ENCODE peak calls at places on chromosomes 6 and 20, in eight cellular contexts. S is HepG2, Z is astrocyte, X is mesendoderm, A is trophoblast cell, V is OCI-LY7, K is HCT116, G is endothelial cell of umbilical vein. Y is an unnamed sample.

GRCh38 chr20:50625986-50626677 is 65.2 kb downstream of the RIPOR3 start:
- DNase-seq in V (peak; percentile 61), S (peak; percentile 75), X (peak; percentile 93), A (peak; percentile 64), Z (no peak), K (peak; percentile 36), G (no peak), Y (peak; percentile 56)

GRCh38 chr6:21244897-21245470 is 348.6 kb upstream of the SOX4 start:
- DNase-seq in A (no peak), K (no peak), V (no peak), S (no peak), X (no peak), Z (no peak), G (no peak), Y (no peak)

GRCh38 chr6:2426561-2427340 is 181.3 kb upstream of the GMDS start:
- DNase-seq in A (no peak), S (no peak), Z (peak; percentile 74), V (no peak), G (no peak), X (no peak), K (no peak), Y (peak; percentile 64)

GRCh38 chr6:105300090-105300489 is 102.8 kb downstream of the PREP start:
- DNase-seq in X (no peak), G (no peak), S (no peak), A (no peak), Z (peak; percentile 31), K (no peak), V (no peak), Y (no peak)

GRCh38 chr20:2658414-2659354 is 5.3 kb downstream of the IDH3B start:
- DNase-seq in V (no peak), A (no peak), S (peak; percentile 40), K (no peak), G (no peak), Z (no peak), X (peak; percentile 58), Y (no peak)

GRCh38 chr20:59955131-59955796 is 3.0 kb upstream of the CDH26 start:
- DNase-seq in X (peak; percentile 70), A (peak; percentile 67), Z (no peak), K (peak; percentile 12), V (peak; percentile 48), G (peak; percentile 9), S (peak; percentile 53), Y (peak; percentile 42)

GRCh38 chr20:59566631-59567524 is 37.5 kb upstream of the PHACTR3 start:
- DNase-seq in G (no peak), V (no peak), X (no peak), S (no peak), K (no peak), A (no peak), Z (no peak), Y (no peak)

GRCh38 chr6:19837511-19838441 is 606 bp downstream of the ID4 start:
- DNase-seq in S (peak; percentile 21), A (peak; percentile 63), K (no peak), V (peak; percentile 67), X (peak; percentile 66), G (peak; percentile 6), Z (peak; percentile 37), Y (peak; percentile 78)

GRCh38 chr20:2305946-2306345 is 10.1 kb downstream of the TGM3 start:
- DNase-seq in G (no peak), A (no peak), Z (no peak), X (no peak), S (peak; percentile 44), V (no peak), K (no peak), Y (no peak)

GRCh38 chr6:30060634-30060981 is 457 bp upstream of the POLR1H start:
- DNase-seq in G (no peak), Z (peak; percentile 38), K (no peak), V (peak; percentile 24), A (no peak), X (peak; percentile 43), S (no peak), Y (peak; percentile 84)

GRCh38 chr20:52649727-52650126 is 322.4 kb upstream of the TSHZ2 start:
- DNase-seq in A (no peak), V (no peak), G (no peak), X (no peak), Z (no peak), K (no peak), S (no peak), Y (no peak)

GRCh38 chr20:19998990-19999705 is 18.0 kb upstream of the NAA20 start:
- DNase-seq in S (no peak), X (no peak), A (no peak), Z (no peak), V (no peak), K (no peak), G (no peak), Y (no peak)

GRCh38 chr6:41551086-41551702 is 5.0 kb downstream of the FOXP4 start:
- DNase-seq in G (no peak), Z (no peak), V (no peak), A (no peak), S (no peak), K (no peak), X (peak; percentile 60), Y (no peak)

GRCh38 chr20:25286917-25287316 is 39.0 kb downstream of the PYGB start:
- DNase-seq in S (no peak), Z (no peak), A (no peak), X (no peak), K (no peak), G (no peak), V (no peak), Y (no peak)

GRCh38 chr20:57600324-57601210 is 19.7 kb downstream of the ZBP1 start:
- DNase-seq in Z (no peak), V (no peak), A (no peak), K (no peak), S (no peak), X (no peak), G (no peak), Y (peak; percentile 44)

DNA sequence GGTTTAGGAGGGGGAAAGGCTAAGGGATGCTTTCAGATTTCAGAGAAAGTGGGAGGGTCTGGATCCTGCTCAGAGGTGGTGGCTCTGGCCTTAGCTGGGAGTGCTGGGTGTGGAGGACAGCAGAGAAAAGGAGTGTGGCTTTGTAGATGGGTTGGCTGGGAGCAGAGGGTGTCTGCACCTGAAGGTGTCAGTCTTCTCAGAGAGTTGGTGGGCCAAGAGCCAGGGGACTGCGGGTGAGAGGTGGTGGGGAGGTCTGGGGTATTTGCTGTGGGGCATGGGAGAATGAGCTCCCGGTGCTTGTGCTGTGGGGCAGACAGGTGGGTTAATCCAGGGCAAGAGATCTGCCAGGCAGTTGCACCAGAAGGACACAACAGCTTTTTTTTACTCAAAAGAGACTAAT is 67.4 kb downstream of the TOX2 start:
- DNase-seq in A (no peak), V (no peak), Z (no peak), X (no peak), S (no peak), K (no peak), G (no peak), Y (no peak)
- H3K79me2 ChIP-seq in A (no peaks in the 10 kb centered on the region), V (no peaks in the 10 kb centered on the region), Z (no peaks in the 10 kb centered on the region), X (no peaks in the 10 kb centered on the region), S (no peaks in the 10 kb centered on the region), K (no peaks in the 10 kb centered on the region), G (no peaks in the 10 kb centered on the region), Y (no peaks in the 10 kb centered on the region)

DNA sequence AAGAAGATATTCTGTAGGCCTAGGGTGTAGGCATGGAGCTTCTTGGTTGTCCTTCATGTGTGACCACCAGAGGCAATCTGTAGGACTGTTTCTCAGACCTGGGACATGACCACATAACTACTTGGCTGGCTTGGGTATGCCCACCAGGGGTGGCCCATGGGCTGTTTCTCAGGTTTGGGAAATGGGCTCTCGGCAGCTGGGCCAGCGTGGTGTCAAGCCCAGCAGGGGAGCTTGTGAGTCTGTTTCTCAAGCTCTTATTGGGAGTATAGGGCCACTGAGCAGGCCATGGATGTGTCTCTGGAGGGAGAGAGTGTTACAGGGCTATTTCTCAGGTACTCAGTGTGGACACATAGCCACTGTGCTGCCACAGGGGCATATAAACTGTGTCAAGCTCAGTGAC is 2.5 kb upstream of the SEMG2 start:
- DNase-seq in X (no peak), K (no peak), A (no peak), Z (no peak), V (no peak), S (no peak), G (no peak), Y (no peak)
- H3K36me3 ChIP-seq in X (no peaks in the 10 kb centered on the region), K (no peaks in the 10 kb centered on the region), A (no peaks in the 10 kb centered on the region), Z (no peaks in the 10 kb centered on the region), V (no peaks in the 10 kb centered on the region), S (no peaks in the 10 kb centered on the region), G (no peaks in the 10 kb centered on the region), Y (no peaks in the 10 kb centered on the region)

DNA sequence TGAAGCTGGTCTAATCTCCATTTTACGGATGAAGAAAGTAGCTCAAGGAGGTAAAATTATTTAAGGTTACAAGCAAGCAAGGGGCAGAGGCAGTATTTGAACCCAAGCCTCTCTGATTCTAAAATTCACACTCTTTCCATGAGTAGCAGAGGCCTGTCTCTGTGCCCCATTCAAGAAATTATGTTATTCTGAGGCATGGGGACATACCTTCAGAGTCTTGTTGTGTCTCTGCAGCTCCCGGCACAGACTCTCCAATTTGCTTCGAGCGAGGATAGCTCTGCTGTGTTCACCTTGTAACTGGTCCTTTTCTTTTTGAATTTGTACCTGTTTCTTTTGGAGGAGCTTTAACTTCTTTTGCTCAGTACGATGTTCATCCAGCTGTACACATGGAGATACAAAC is 21.5 kb downstream of the TXLNB start:
- DNase-seq in Z (no peak), A (no peak), V (peak; percentile 49), K (no peak), G (no peak), X (no peak), S (no peak), Y (no peak)
- H3K79me2 ChIP-seq in Z (no peaks in the 10 kb centered on the region), A (no peaks in the 10 kb centered on the region), V (peaks cover 85% of the 10 kb centered on the region), K (no peaks in the 10 kb centered on the region), G (no peaks in the 10 kb centered on the region), X (no peaks in the 10 kb centered on the region), S (no peaks in the 10 kb centered on the region), Y (no peaks in the 10 kb centered on the region)

GRCh38 chr6:36604090-36605060 is 10.2 kb downstream of the SRSF3 start:
- DNase-seq in S (no peak), Z (no peak), V (no peak), X (no peak), K (no peak), G (no peak), A (no peak), Y (no peak)
- H3K36me3 ChIP-seq in S (peaks cover 30% of the 10 kb centered on the region), Z (peaks cover 89% of the 10 kb centered on the region), V (peaks cover 99% of the 10 kb centered on the region), X (peaks cover 31% of the 10 kb centered on the region), K (peaks cover 66% of the 10 kb centered on the region), G (peaks cover 51% of the 10 kb centered on the region), A (peaks cover 57% of the 10 kb centered on the region), Y (peaks cover 90% of the 10 kb centered on the region)

Y was measured in GM23248.